ENCODE peak calls at places on chromosomes 7 and 10, in eight cellular contexts. One of them, this sample, is unnamed.

GRCh38 chr7:64959072-64959747 is 31.6 kb downstream of the ZNF117 start:
- DNase-seq in hepatic stellate cell: no peak
- DNase-seq in tibial artery: no peak
- DNase-seq in BE2C: peak
- DNase-seq in stimulated activated CD8-positive, alpha-beta memory T cell treated with anti-CD3 and anti-CD28 coated beads, Interleukin-2, amount 100 ng/mL, for 1 hour: no peak
- DNase-seq in body of pancreas: no peak
- DNase-seq in HuH-7: no peak
- DNase-seq in RCC 7860: no peak
- DNase-seq in this sample: no peak

GRCh38 chr10:124906551-124907001 is 35.3 kb upstream of the ZRANB1 start:
- DNase-seq in hepatic stellate cell: peak
- DNase-seq in tibial artery: peak
- DNase-seq in BE2C: no peak
- DNase-seq in stimulated activated CD8-positive, alpha-beta memory T cell treated with anti-CD3 and anti-CD28 coated beads, Interleukin-2, amount 100 ng/mL, for 1 hour: no peak
- DNase-seq in body of pancreas: no peak
- DNase-seq in HuH-7: no peak
- DNase-seq in RCC 7860: peak
- DNase-seq in this sample: no peak

GRCh38 chr7:142563470-142563869 is 185.8 kb upstream of the PRSS1 start:
- DNase-seq in hepatic stellate cell: no peak
- DNase-seq in tibial artery: no peak
- DNase-seq in BE2C: no peak
- DNase-seq in stimulated activated CD8-positive, alpha-beta memory T cell treated with anti-CD3 and anti-CD28 coated beads, Interleukin-2, amount 100 ng/mL, for 1 hour: no peak
- DNase-seq in body of pancreas: no peak
- DNase-seq in HuH-7: no peak
- DNase-seq in RCC 7860: no peak
- DNase-seq in this sample: no peak

GRCh38 chr10:82529064-82529463 is 654.1 kb downstream of the NRG3 start:
- DNase-seq in hepatic stellate cell: no peak
- DNase-seq in tibial artery: no peak
- DNase-seq in BE2C: no peak
- DNase-seq in stimulated activated CD8-positive, alpha-beta memory T cell treated with anti-CD3 and anti-CD28 coated beads, Interleukin-2, amount 100 ng/mL, for 1 hour: no peak
- DNase-seq in body of pancreas: no peak
- DNase-seq in HuH-7: no peak
- DNase-seq in RCC 7860: no peak
- DNase-seq in this sample: no peak

GRCh38 chr7:43113622-43114450 is 1.4 kb downstream of the HECW1 start:
- DNase-seq in hepatic stellate cell: no peak
- DNase-seq in tibial artery: no peak
- DNase-seq in BE2C: no peak
- DNase-seq in stimulated activated CD8-positive, alpha-beta memory T cell treated with anti-CD3 and anti-CD28 coated beads, Interleukin-2, amount 100 ng/mL, for 1 hour: no peak
- DNase-seq in body of pancreas: no peak
- DNase-seq in HuH-7: no peak
- DNase-seq in RCC 7860: no peak
- DNase-seq in this sample: peak

GRCh38 chr7:27179030-27179429 is 4.9 kb upstream of the HOXA10 start:
- DNase-seq in hepatic stellate cell: no peak
- DNase-seq in tibial artery: peak
- DNase-seq in BE2C: no peak
- DNase-seq in stimulated activated CD8-positive, alpha-beta memory T cell treated with anti-CD3 and anti-CD28 coated beads, Interleukin-2, amount 100 ng/mL, for 1 hour: no peak
- DNase-seq in body of pancreas: peak
- DNase-seq in HuH-7: no peak
- DNase-seq in RCC 7860: no peak
- DNase-seq in this sample: no peak

GRCh38 chr10:123792579-123792978 is 99.0 kb downstream of the CPXM2 start:
- DNase-seq in hepatic stellate cell: no peak
- DNase-seq in tibial artery: no peak
- DNase-seq in BE2C: no peak
- DNase-seq in stimulated activated CD8-positive, alpha-beta memory T cell treated with anti-CD3 and anti-CD28 coated beads, Interleukin-2, amount 100 ng/mL, for 1 hour: no peak
- DNase-seq in body of pancreas: no peak
- DNase-seq in HuH-7: no peak
- DNase-seq in RCC 7860: no peak
- DNase-seq in this sample: no peak

GRCh38 chr7:22411977-22412693 is 55.2 kb upstream of the RAPGEF5 start:
- DNase-seq in hepatic stellate cell: no peak
- DNase-seq in tibial artery: no peak
- DNase-seq in BE2C: no peak
- DNase-seq in stimulated activated CD8-positive, alpha-beta memory T cell treated with anti-CD3 and anti-CD28 coated beads, Interleukin-2, amount 100 ng/mL, for 1 hour: no peak
- DNase-seq in body of pancreas: no peak
- DNase-seq in HuH-7: no peak
- DNase-seq in RCC 7860: no peak
- DNase-seq in this sample: no peak

GRCh38 chr7:33732462-33732861 is 172.9 kb upstream of the BMPER start:
- DNase-seq in hepatic stellate cell: no peak
- DNase-seq in tibial artery: no peak
- DNase-seq in BE2C: no peak
- DNase-seq in stimulated activated CD8-positive, alpha-beta memory T cell treated with anti-CD3 and anti-CD28 coated beads, Interleukin-2, amount 100 ng/mL, for 1 hour: no peak
- DNase-seq in body of pancreas: no peak
- DNase-seq in HuH-7: no peak
- DNase-seq in RCC 7860: no peak
- DNase-seq in this sample: no peak

GRCh38 chr7:158614695-158615094 is 27.1 kb upstream of the PTPRN2 start:
- DNase-seq in hepatic stellate cell: peak
- DNase-seq in tibial artery: no peak
- DNase-seq in BE2C: no peak
- DNase-seq in stimulated activated CD8-positive, alpha-beta memory T cell treated with anti-CD3 and anti-CD28 coated beads, Interleukin-2, amount 100 ng/mL, for 1 hour: no peak
- DNase-seq in body of pancreas: no peak
- DNase-seq in HuH-7: no peak
- DNase-seq in RCC 7860: no peak
- DNase-seq in this sample: no peak

GRCh38 chr10:130109796-130110235 is 814 bp downstream of the C10orf143 start:
- DNase-seq in hepatic stellate cell: peak
- DNase-seq in tibial artery: peak
- DNase-seq in BE2C: peak
- DNase-seq in stimulated activated CD8-positive, alpha-beta memory T cell treated with anti-CD3 and anti-CD28 coated beads, Interleukin-2, amount 100 ng/mL, for 1 hour: peak
- DNase-seq in body of pancreas: peak
- DNase-seq in HuH-7: peak
- DNase-seq in RCC 7860: peak
- DNase-seq in this sample: no peak

GRCh38 chr10:22779331-22780019 is 65.1 kb upstream of the PIP4K2A start:
- DNase-seq in hepatic stellate cell: no peak
- DNase-seq in tibial artery: no peak
- DNase-seq in BE2C: no peak
- DNase-seq in stimulated activated CD8-positive, alpha-beta memory T cell treated with anti-CD3 and anti-CD28 coated beads, Interleukin-2, amount 100 ng/mL, for 1 hour: no peak
- DNase-seq in body of pancreas: no peak
- DNase-seq in HuH-7: peak
- DNase-seq in RCC 7860: peak
- DNase-seq in this sample: no peak

GRCh38 chr10:78819361-78820006 is 249.3 kb upstream of the ZMIZ1 start:
- DNase-seq in hepatic stellate cell: no peak
- DNase-seq in tibial artery: no peak
- DNase-seq in BE2C: no peak
- DNase-seq in stimulated activated CD8-positive, alpha-beta memory T cell treated with anti-CD3 and anti-CD28 coated beads, Interleukin-2, amount 100 ng/mL, for 1 hour: no peak
- DNase-seq in body of pancreas: no peak
- DNase-seq in HuH-7: no peak
- DNase-seq in RCC 7860: no peak
- DNase-seq in this sample: no peak

GRCh38 chr7:50205011-50205410 is 99.5 kb upstream of the IKZF1 start:
- DNase-seq in hepatic stellate cell: no peak
- DNase-seq in tibial artery: no peak
- DNase-seq in BE2C: no peak
- DNase-seq in stimulated activated CD8-positive, alpha-beta memory T cell treated with anti-CD3 and anti-CD28 coated beads, Interleukin-2, amount 100 ng/mL, for 1 hour: no peak
- DNase-seq in body of pancreas: no peak
- DNase-seq in HuH-7: no peak
- DNase-seq in RCC 7860: no peak
- DNase-seq in this sample: no peak

GRCh38 chr10:133261726-133262325 is 14.8 kb downstream of the ADAM8 start:
- DNase-seq in hepatic stellate cell: peak
- DNase-seq in tibial artery: peak
- DNase-seq in BE2C: peak
- DNase-seq in stimulated activated CD8-positive, alpha-beta memory T cell treated with anti-CD3 and anti-CD28 coated beads, Interleukin-2, amount 100 ng/mL, for 1 hour: peak
- DNase-seq in body of pancreas: peak
- DNase-seq in HuH-7: peak
- DNase-seq in RCC 7860: peak
- DNase-seq in this sample: peak

GRCh38 chr10:13360587-13360986 is 12.5 kb upstream of the SEPHS1 start:
- DNase-seq in hepatic stellate cell: no peak
- DNase-seq in tibial artery: no peak
- DNase-seq in BE2C: no peak
- DNase-seq in stimulated activated CD8-positive, alpha-beta memory T cell treated with anti-CD3 and anti-CD28 coated beads, Interleukin-2, amount 100 ng/mL, for 1 hour: no peak
- DNase-seq in body of pancreas: no peak
- DNase-seq in HuH-7: no peak
- DNase-seq in RCC 7860: no peak
- DNase-seq in this sample: no peak

GRCh38 chr10:38118072-38118807 is 24.1 kb downstream of the ZNF37A start:
- DNase-seq in hepatic stellate cell: no peak
- DNase-seq in tibial artery: no peak
- DNase-seq in BE2C: no peak
- DNase-seq in stimulated activated CD8-positive, alpha-beta memory T cell treated with anti-CD3 and anti-CD28 coated beads, Interleukin-2, amount 100 ng/mL, for 1 hour: no peak
- DNase-seq in body of pancreas: no peak
- DNase-seq in HuH-7: no peak
- DNase-seq in RCC 7860: no peak
- DNase-seq in this sample: no peak

GRCh38 chr10:88865281-88865876 is 13.7 kb upstream of the ANKRD22 start:
- DNase-seq in hepatic stellate cell: no peak
- DNase-seq in tibial artery: no peak
- DNase-seq in BE2C: no peak
- DNase-seq in stimulated activated CD8-positive, alpha-beta memory T cell treated with anti-CD3 and anti-CD28 coated beads, Interleukin-2, amount 100 ng/mL, for 1 hour: no peak
- DNase-seq in body of pancreas: no peak
- DNase-seq in HuH-7: no peak
- DNase-seq in RCC 7860: no peak
- DNase-seq in this sample: no peak

GRCh38 chr7:39644170-39644569 is 20.8 kb downstream of the RALA start:
- DNase-seq in hepatic stellate cell: no peak
- DNase-seq in tibial artery: no peak
- DNase-seq in BE2C: no peak
- DNase-seq in stimulated activated CD8-positive, alpha-beta memory T cell treated with anti-CD3 and anti-CD28 coated beads, Interleukin-2, amount 100 ng/mL, for 1 hour: no peak
- DNase-seq in body of pancreas: no peak
- DNase-seq in HuH-7: no peak
- DNase-seq in RCC 7860: no peak
- DNase-seq in this sample: no peak

GRCh38 chr7:57343901-57344622 is 105.9 kb upstream of the ZNF716 start:
- DNase-seq in hepatic stellate cell: no peak
- DNase-seq in tibial artery: no peak
- DNase-seq in BE2C: no peak
- DNase-seq in stimulated activated CD8-positive, alpha-beta memory T cell treated with anti-CD3 and anti-CD28 coated beads, Interleukin-2, amount 100 ng/mL, for 1 hour: no peak
- DNase-seq in body of pancreas: no peak
- DNase-seq in HuH-7: no peak
- DNase-seq in RCC 7860: no peak
- DNase-seq in this sample: no peak

GRCh38 chr10:88989824-88990527 is 622 bp upstream of the FAS start:
- DNase-seq in hepatic stellate cell: peak
- DNase-seq in tibial artery: no peak
- DNase-seq in BE2C: no peak
- DNase-seq in stimulated activated CD8-positive, alpha-beta memory T cell treated with anti-CD3 and anti-CD28 coated beads, Interleukin-2, amount 100 ng/mL, for 1 hour: no peak
- DNase-seq in body of pancreas: no peak
- DNase-seq in HuH-7: peak
- DNase-seq in RCC 7860: peak
- DNase-seq in this sample: no peak